ENCODE peak calls at places on chromosomes 5 and 9, in nine cellular contexts. P is A172; A is stimulated activated CD8-positive, alpha-beta memory T cell treated with anti-CD3 and anti-CD28 coated beads, Interleukin-4, amount 100 ng/mL, for 4 hours; Y is ACHN; B is cardiac muscle cell; M is stimulated activated CD4-positive, alpha-beta T cell treated with anti-CD3 and anti-CD28 coated beads, Interleukin-12 subunit alpha, Interleukin-12 subunit beta, amount 100 ng/mL, for 4 hours; I is prostate gland; V is endothelial cell; G is mucosa of gallbladder. S is an unnamed sample.

GRCh38 chr9:13646500-13646899 is 367.0 kb upstream of the MPDZ start:
- DNase-seq in G (no peak), V (no peak), Y (no peak), I (no peak), M (no peak), A (no peak), P (no peak), B (no peak), S (no peak)

GRCh38 chr9:94908583-94909249 is 182.2 kb downstream of the AOPEP start:
- DNase-seq in G (peak; percentile 67), B (no peak), V (no peak), A (no peak), M (no peak), P (no peak), I (no peak), Y (peak; percentile 92), S (no peak)

GRCh38 chr9:130872912-130873503 is 23.6 kb downstream of the QRFP start:
- DNase-seq in I (peak; percentile 68), B (no peak), P (no peak), Y (no peak), V (no peak), M (no peak), A (no peak), G (peak; percentile 84), S (no peak)

GRCh38 chr9:111759762-111760639 is 34.7 kb downstream of the SHOC1 start:
- DNase-seq in V (peak; percentile 59), I (peak; percentile 61), B (peak; percentile 94), P (peak; percentile 74), G (peak; percentile 65), A (no peak), Y (peak; percentile 80), M (peak; percentile 6), S (no peak)

GRCh38 chr9:87647114-87647513 is 78.8 kb upstream of the CTSL start:
- DNase-seq in V (no peak), Y (no peak), B (no peak), I (no peak), P (no peak), A (no peak), G (no peak), M (no peak), S (no peak)

GRCh38 chr5:32144637-32145207 is 29.4 kb downstream of the GOLPH3 start:
- DNase-seq in B (no peak), I (no peak), A (no peak), V (no peak), Y (no peak), G (no peak), M (no peak), P (no peak), S (no peak)

GRCh38 chr5:126445502-126446174 is 22.4 kb downstream of the GRAMD2B start:
- DNase-seq in A (no peak), Y (no peak), I (no peak), P (peak; percentile 15), M (no peak), V (no peak), G (no peak), B (no peak), S (no peak)

GRCh38 chr5:150458819-150459557 is 9.4 kb upstream of the RPS14 start:
- DNase-seq in V (peak; percentile 80), M (peak; percentile 88), B (peak; percentile 71), P (peak; percentile 74), I (peak; percentile 62), G (peak; percentile 71), Y (peak; percentile 74), A (peak; percentile 69), S (peak; percentile 88)

GRCh38 chr5:28156981-28157380 is 1118.6 kb upstream of the CDH9 start:
- DNase-seq in G (no peak), V (no peak), B (no peak), I (no peak), A (no peak), Y (no peak), P (no peak), M (no peak), S (no peak)

GRCh38 chr5:143006511-143006910 is 236.3 kb downstream of the ARHGAP26 start:
- DNase-seq in I (no peak), V (no peak), A (no peak), P (no peak), Y (no peak), B (no peak), M (no peak), G (no peak), S (no peak)

GRCh38 chr5:110588241-110588962 is 138.1 kb downstream of the TMEM232 start:
- DNase-seq in I (no peak), A (no peak), M (no peak), P (no peak), B (no peak), G (no peak), Y (no peak), V (no peak), S (no peak)

GRCh38 chr5:116303810-116304209 is 219.0 kb downstream of the COMMD10 start:
- DNase-seq in A (no peak), I (no peak), B (no peak), V (no peak), M (no peak), P (no peak), G (peak; percentile 16), Y (no peak), S (no peak)

GRCh38 chr5:97991236-97991635 is 782.2 kb upstream of the RGMB start:
- DNase-seq in B (no peak), P (no peak), Y (no peak), G (no peak), A (no peak), M (no peak), V (no peak), I (no peak), S (no peak)

GRCh38 chr5:71778678-71779276 is 59.7 kb downstream of the CARTPT start:
- DNase-seq in P (peak; percentile 48), I (peak; percentile 32), V (no peak), A (no peak), M (no peak), B (peak; percentile 57), Y (peak; percentile 48), G (peak; percentile 44), S (no peak)

S was measured in lower lobe of right lung.